ENCODE peak calls at places on chromosomes 12 and 14, in five cellular contexts. L is Panc1, H is hepatocyte, G is fibroblast of lung, Z is gastrocnemius medialis. U is an unnamed sample. For H3K4me1, the result is how much of the 10 kb centered on the place peaks cover.

GRCh38 chr12:75660107-75660530 is 148.7 kb upstream of the KRR1 start:
- DNase-seq in H (no peak), Z (no peak), G (peak), L (no peak), U (peak)

GRCh38 chr14:98900236-98900635 is 371.8 kb downstream of the BCL11B start:
- DNase-seq in Z (no peak), H (no peak), G (no peak), L (no peak), U (no peak)

GRCh38 chr12:28507055-28507454 is 316.8 kb downstream of the CCDC91 start:
- DNase-seq in G (peak), H (no peak), L (no peak), Z (no peak), U (no peak)

GRCh38 chr12:162467-163307 is 51.3 kb downstream of the SLC6A12 start:
- DNase-seq in L (no peak), G (no peak), Z (no peak), H (no peak), U (no peak)

GRCh38 chr12:14946162-14946561 is 7.8 kb upstream of the ERP27 start:
- DNase-seq in L (no peak), Z (no peak), H (no peak), G (peak), U (no peak)

GRCh38 chr12:85733441-85733840 is 102.8 kb downstream of the RASSF9 start:
- DNase-seq in H (peak), G (peak), L (no peak), Z (no peak), U (peak)

GRCh38 chr14:81161749-81162148 is 59.0 kb downstream of the GTF2A1 start:
- DNase-seq in Z (no peak), G (no peak), H (no peak), L (no peak), U (no peak)

GRCh38 chr14:74326369-74327152 is 21.7 kb upstream of the VRTN start:
- DNase-seq in L (no peak), Z (no peak), G (no peak), H (peak), U (no peak)

GRCh38 chr12:68977909-68978610 is 45.1 kb upstream of the CPM start:
- DNase-seq in H (no peak), L (no peak), Z (no peak), G (no peak), U (no peak)

GRCh38 chr14:65456247-65456646 is 43.7 kb downstream of the FUT8 start:
- DNase-seq in G (no peak), L (no peak), H (no peak), Z (no peak), U (no peak)

GRCh38 chr12:104494137-104494815 is 37.5 kb downstream of the CHST11 start:
- DNase-seq in H (no peak), G (no peak), Z (no peak), L (no peak), U (no peak)

GRCh38 chr14:50620341-50620740 is 47.8 kb downstream of the SAV1 start:
- DNase-seq in L (no peak), Z (no peak), H (no peak), G (no peak), U (no peak)

GRCh38 chr12:69655616-69656336 is 43.3 kb downstream of the BEST3 start:
- DNase-seq in L (no peak), H (peak), Z (no peak), G (peak), U (peak)

GRCh38 chr12:26445909-26446308 is 250.5 kb downstream of the SSPN start:
- DNase-seq in H (no peak), L (no peak), G (no peak), Z (no peak), U (no peak)

GRCh38 chr12:91422107-91422506 is 239.5 kb upstream of the DCN start:
- DNase-seq in H (peak), L (no peak), Z (no peak), G (no peak), U (no peak)

GRCh38 chr12:1655225-1655788 is 26.3 kb downstream of the WNT5B start:
- DNase-seq in G (no peak), Z (no peak), L (no peak), H (no peak), U (peak)

DNA sequence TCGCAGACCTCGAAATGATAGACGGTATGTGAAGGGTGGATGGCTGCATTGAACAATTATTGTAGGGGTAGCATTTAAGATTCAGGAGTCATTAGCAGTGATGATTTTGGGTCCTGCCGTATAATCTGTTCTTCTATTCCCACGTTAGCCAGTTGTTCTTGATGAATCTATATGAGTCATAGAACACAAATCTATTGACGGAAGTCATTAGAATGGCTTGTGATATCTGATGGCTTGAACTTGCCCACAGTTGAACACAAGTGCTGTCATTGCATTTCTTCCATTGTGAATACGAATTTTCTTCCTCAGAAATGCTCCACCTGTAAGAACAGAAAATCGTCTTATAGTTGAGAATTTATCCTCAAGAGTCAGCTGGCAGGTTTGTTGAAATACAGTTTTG is 1.9 kb downstream of the SRSF5 start:
- DNase-seq in G (no peak), Z (no peak), H (no peak), L (no peak), U (no peak)
- H3K4me1 ChIP-seq in G (under half), Z (under half), H (under half), L (under half), U (under half)

GRCh38 chr14:33432407-33433023 is 493.8 kb downstream of the NPAS3 start:
- DNase-seq in Z (no peak), G (peak), H (peak), L (no peak), U (peak)
- TF ChIP-seq CTCF in Z (peak), G (peak), H (peak), L (peak), U (peak)

GRCh38 chr14:77583657-77584056 is 32.8 kb downstream of the SPTLC2 start:
- DNase-seq in Z (no peak), H (no peak), G (no peak), L (no peak), U (no peak)
- H3K4me1 ChIP-seq in Z (under half), H (under half), G (under half), L (under half), U (under half)

DNA sequence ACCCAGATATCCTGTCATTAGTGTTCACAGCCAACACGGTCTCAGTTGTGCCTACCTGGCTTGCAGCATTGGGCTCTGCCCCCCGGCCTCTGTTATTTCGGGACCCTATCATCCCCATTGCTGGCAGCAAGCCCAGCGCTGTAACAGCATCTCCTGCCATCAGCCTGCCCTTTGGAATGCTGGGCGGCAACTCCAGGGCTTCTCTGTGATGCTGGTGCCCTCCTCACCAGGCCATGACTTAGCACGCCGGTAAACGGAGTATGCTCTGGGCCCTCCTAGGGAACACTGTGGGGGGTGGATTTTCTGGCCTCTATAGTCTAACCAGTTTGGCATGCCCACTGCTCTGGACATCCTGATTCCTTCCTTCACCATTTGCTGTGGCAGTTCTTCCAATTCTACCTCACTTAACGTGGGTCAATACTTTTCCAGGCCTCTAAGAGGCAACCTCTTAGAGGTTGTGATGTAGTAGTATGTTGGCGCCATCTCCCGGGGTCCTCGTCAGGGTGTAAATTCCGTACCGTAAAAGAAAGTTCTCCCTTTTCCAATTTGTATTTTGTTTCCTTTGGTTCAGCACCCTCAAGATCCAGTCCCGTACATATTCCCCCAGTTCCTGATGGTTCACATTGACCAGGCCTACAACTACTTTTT is 80.0 kb downstream of the SINHCAF start:
- DNase-seq in H (no peak), G (peak), L (no peak), Z (no peak), U (no peak)
- TF ChIP-seq CTCF in H (peak), G (peak), L (peak), Z (no peak), U (peak)

DNA sequence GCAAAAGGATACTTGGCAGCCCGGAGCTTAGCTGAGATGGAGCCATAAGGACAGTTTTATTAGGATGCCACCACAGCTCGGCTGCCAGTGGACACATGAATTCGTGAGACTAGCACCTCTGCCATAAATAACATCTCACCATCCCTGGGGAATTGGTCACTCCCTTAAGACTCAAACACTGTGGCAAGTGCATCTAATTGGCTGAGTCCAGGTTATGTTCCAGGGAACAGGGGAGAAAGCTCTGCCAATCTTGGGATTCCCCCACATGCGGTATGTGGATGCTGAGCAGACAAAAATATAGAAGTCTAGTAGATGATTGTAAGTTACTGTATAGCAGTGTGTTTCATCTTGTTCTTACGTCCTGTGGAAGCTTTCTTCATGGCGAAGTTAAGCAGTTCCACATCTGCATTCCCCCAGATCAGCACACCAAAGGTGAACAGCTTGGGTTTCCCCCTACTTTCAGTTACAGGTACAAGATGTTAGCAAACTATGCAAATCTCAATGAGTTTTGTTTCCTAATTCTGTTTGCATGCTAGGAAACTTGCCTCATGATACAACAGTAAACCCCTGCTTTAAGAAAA is 131.1 kb downstream of the ETV6 start:
- DNase-seq in G (no peak), L (no peak), Z (no peak), H (no peak), U (no peak)
- H3K4me1 ChIP-seq in G (under half), L (under half), Z (under half), H (under half), U (under half)

GRCh38 chr12:59432057-59432456 is 163.8 kb upstream of the SLC16A7 start:
- DNase-seq in L (no peak), Z (no peak), G (no peak), H (no peak), U (no peak)

GRCh38 chr12:59429766-59430165 is 166.1 kb upstream of the SLC16A7 start:
- DNase-seq in L (no peak), H (no peak), Z (no peak), G (peak), U (no peak)

GRCh38 chr12:59425798-59426197 is 170.0 kb upstream of the SLC16A7 start:
- DNase-seq in H (no peak), L (no peak), Z (no peak), G (no peak), U (no peak)

DNA sequence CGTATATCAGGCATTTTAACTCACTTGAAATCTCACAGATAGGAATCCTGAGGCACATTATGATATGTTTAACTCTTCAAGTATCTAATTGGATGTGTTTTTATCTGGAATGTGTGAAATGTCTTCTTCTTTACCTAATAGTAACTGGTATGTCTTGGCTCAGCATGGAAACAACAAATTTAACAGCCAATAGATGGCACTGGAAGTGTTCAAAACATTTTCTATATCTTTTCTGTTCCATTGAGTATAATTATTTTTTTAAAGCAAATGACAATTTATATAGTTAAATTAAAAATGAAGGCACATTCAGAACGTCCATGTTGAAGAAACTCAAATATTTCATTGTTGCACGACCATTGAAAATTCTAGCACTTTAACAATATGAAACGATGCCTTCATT is 164.6 kb upstream of the SLC16A7 start:
- DNase-seq in L (no peak), H (no peak), G (peak), Z (no peak), U (peak)
- TF ChIP-seq CTCF in L (peak), H (peak), G (peak), Z (no peak), U (peak)

GRCh38 chr12:54358945-54359761 is 5.1 kb downstream of the GPR84 start:
- DNase-seq in H (peak), G (peak), Z (peak), L (peak), U (peak)

GRCh38 chr12:54356951-54357356 is 7.3 kb downstream of the GPR84 start:
- DNase-seq in G (no peak), H (no peak), Z (no peak), L (no peak), U (no peak)

GRCh38 chr12:54359762-54360351 is 4.4 kb downstream of the GPR84 start:
- DNase-seq in Z (no peak), H (no peak), L (no peak), G (no peak), U (no peak)

GRCh38 chr12:54357802-54358619 is 6.3 kb downstream of the GPR84 start:
- DNase-seq in Z (no peak), L (no peak), H (no peak), G (no peak), U (no peak)

DNA sequence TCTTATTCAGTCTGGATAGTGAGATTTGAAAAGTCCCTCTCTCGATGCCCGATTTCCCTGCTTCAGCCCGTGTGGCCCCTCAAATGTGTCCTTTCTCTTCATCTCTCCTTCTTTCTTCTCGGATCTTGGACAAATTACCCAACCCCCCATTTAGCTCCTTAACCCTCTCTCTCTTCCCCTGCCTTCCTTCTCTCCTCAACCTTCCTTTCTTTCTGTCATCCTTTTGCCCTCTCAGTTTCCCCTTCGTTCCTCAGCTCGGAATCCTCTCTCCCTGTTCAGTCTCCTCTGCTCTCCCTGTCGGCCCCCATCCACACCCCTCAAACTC is 5.7 kb downstream of the GPR84 start:
- DNase-seq in H (no peak), G (no peak), Z (no peak), L (no peak), U (no peak)
- H3K4me1 ChIP-seq in H (under half), G (under half), Z (under half), L (under half), U (under half)

DNA sequence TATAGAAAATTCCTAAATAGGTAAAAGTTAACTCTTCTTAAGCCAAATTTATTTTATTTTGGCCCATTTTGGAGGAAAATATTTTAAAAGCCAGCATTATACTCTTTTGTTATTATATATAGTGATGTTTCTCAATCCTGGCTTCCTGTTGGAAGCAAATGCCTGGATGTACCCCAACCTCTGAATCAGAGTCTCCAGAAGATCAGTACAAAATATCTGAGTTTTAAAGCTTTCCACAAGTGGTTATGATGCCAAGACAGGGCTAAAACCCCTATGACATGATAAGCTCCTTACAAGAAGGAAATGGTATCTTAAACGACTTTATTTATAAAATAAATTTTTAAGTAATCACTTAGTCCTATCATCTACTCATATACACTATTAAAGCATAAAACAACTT is 238.2 kb downstream of the SLC2A13 start:
- DNase-seq in G (no peak), H (no peak), L (no peak), Z (no peak), U (no peak)
- TF ChIP-seq CTCF in G (no peak), H (no peak), L (no peak), Z (no peak), U (no peak)

U was measured in foreskin keratinocyte.